ENCODE peak calls at places on chromosomes 2 and 18, in seven cellular contexts. G is upper lobe of right lung, J is suprapubic skin, F is endothelial cell of umbilical vein, P is fibroblast of lung, S is body of pancreas, Y is endodermal cell. X is an unnamed sample.

GRCh38 chr2:234981197-234982095 is 29.6 kb downstream of the SH3BP4 start:
- DNase-seq in G (no peak), Y (peak; percentile 89), P (peak; percentile 94), J (no peak), F (peak; percentile 99), S (peak; percentile 71), X (peak; percentile 89)

GRCh38 chr2:150080115-150080514 is 407.4 kb downstream of the RND3 start:
- DNase-seq in G (no peak), P (peak; percentile 45), S (no peak), J (no peak), Y (no peak), F (peak; percentile 51), X (no peak)

GRCh38 chr2:174924061-174924693 is 81.0 kb downstream of the CHN1 start:
- DNase-seq in S (no peak), Y (no peak), P (no peak), G (no peak), F (no peak), J (no peak), X (no peak)

GRCh38 chr18:79904357-79905147 is 46.9 kb downstream of the SLC66A2 start:
- DNase-seq in P (no peak), J (peak; percentile 70), Y (no peak), S (peak; percentile 5), G (peak; percentile 52), F (no peak), X (no peak)

GRCh38 chr18:13613591-13614317 is 112.6 kb downstream of the FAM210A start:
- DNase-seq in F (no peak), Y (no peak), J (no peak), G (no peak), P (no peak), S (no peak), X (no peak)

GRCh38 chr2:164625378-164625971 is 4.2 kb upstream of the GRB14 start:
- DNase-seq in S (no peak), F (peak; percentile 53), J (no peak), P (no peak), Y (no peak), G (no peak), X (no peak)

GRCh38 chr2:54469484-54470053 is 13.4 kb downstream of the SPTBN1 start:
- DNase-seq in Y (peak; percentile 65), G (no peak), P (no peak), J (no peak), S (no peak), F (peak; percentile 52), X (no peak)

GRCh38 chr2:18550383-18550905 is 10.0 kb downstream of the RDH14 start:
- DNase-seq in Y (no peak), J (no peak), S (no peak), F (no peak), P (no peak), G (no peak), X (no peak)

GRCh38 chr2:234490239-234491074 is 6.4 kb downstream of the ARL4C start:
- DNase-seq in J (no peak), F (no peak), S (no peak), G (no peak), P (no peak), Y (no peak), X (no peak)

GRCh38 chr2:57549642-57550102 is 496.9 kb upstream of the VRK2 start:
- DNase-seq in G (no peak), F (no peak), P (no peak), Y (no peak), J (no peak), S (no peak), X (no peak)

GRCh38 chr2:183001948-183002347 is 36.3 kb downstream of the NCKAP1 start:
- DNase-seq in S (no peak), Y (no peak), P (no peak), F (no peak), J (no peak), G (no peak), X (no peak)

GRCh38 chr2:182744490-182744889 is 28.4 kb downstream of the DNAJC10 start:
- DNase-seq in G (no peak), P (peak; percentile 13), F (no peak), Y (no peak), S (no peak), J (no peak), X (no peak)

GRCh38 chr2:199463000-199463692 is 5.4 kb upstream of the SATB2 start:
- DNase-seq in J (peak; percentile 84), S (peak; percentile 78), Y (peak; percentile 95), F (peak; percentile 30), P (peak; percentile 53), G (peak; percentile 88), X (no peak)

GRCh38 chr18:28115149-28115550 is 61.8 kb downstream of the CDH2 start:
- DNase-seq in G (no peak), S (no peak), J (no peak), F (peak; percentile 66), P (peak; percentile 53), Y (peak; percentile 69), X (no peak)

GRCh38 chr2:149928026-149928425 is 340.5 kb upstream of the MMADHC start:
- DNase-seq in J (no peak), S (no peak), P (no peak), G (no peak), Y (no peak), F (no peak), X (no peak)

GRCh38 chr2:178404380-178404767 is 46.6 kb downstream of the PRKRA start:
- DNase-seq in F (peak; percentile 92), G (no peak), J (no peak), P (peak; percentile 78), Y (no peak), S (no peak), X (no peak)

GRCh38 chr18:46335551-46336059 is 231.4 kb downstream of the HAUS1 start:
- DNase-seq in F (no peak), S (no peak), J (no peak), Y (peak; percentile 88), G (peak; percentile 23), P (no peak), X (no peak)

GRCh38 chr18:31445908-31446307 is 1.6 kb upstream of the DSG3 start:
- DNase-seq in J (no peak), G (no peak), F (no peak), P (no peak), Y (no peak), S (no peak), X (no peak)

GRCh38 chr2:47964722-47965434 is 58.6 kb upstream of the FBXO11 start:
- DNase-seq in F (no peak), Y (no peak), G (no peak), S (peak; percentile 28), J (no peak), P (no peak), X (no peak)

GRCh38 chr18:9681217-9681616 is 26.9 kb upstream of the RAB31 start:
- DNase-seq in F (no peak), J (no peak), Y (no peak), P (no peak), G (no peak), S (no peak), X (no peak)

GRCh38 chr2:195613922-195614321 is 43.1 kb upstream of the SLC39A10 start:
- DNase-seq in G (no peak), Y (no peak), J (no peak), S (no peak), F (peak; percentile 73), P (peak; percentile 77), X (no peak)

GRCh38 chr2:10323535-10323934 is 20.8 kb downstream of the HPCAL1 start:
- DNase-seq in G (no peak), P (no peak), Y (no peak), S (no peak), J (no peak), F (no peak), X (no peak)
- H3K27ac ChIP-seq in G (no peak overlapping the region), P (no peak overlapping the region), Y (no peak overlapping the region), S (no peak overlapping the region), J (no peak overlapping the region), F (peak overlapping the region; percentile 80), X (no peak overlapping the region)

GRCh38 chr2:74841663-74842062 is 7.7 kb downstream of the HK2 start:
- DNase-seq in F (no peak), P (no peak), Y (no peak), S (no peak), G (no peak), J (no peak), X (no peak)

GRCh38 chr2:74834806-74835755 is 1.2 kb downstream of the HK2 start:
- DNase-seq in G (peak; percentile 88), Y (peak; percentile 95), S (peak; percentile 53), F (peak; percentile 30), J (no peak), P (peak; percentile 42), X (no peak)

GRCh38 chr2:74835831-74836674 is 2.1 kb downstream of the HK2 start:
- DNase-seq in F (peak; percentile 54), S (no peak), Y (peak; percentile 65), P (peak; percentile 56), J (no peak), G (no peak), X (no peak)

GRCh38 chr2:74833418-74834233 is at the start of gene HK2:
- DNase-seq in Y (peak; percentile 93), F (peak; percentile 85), J (peak; percentile 87), S (peak; percentile 88), G (peak; percentile 94), P (peak; percentile 81), X (peak; percentile 88)

GRCh38 chr2:74836675-74837401 is 2.9 kb downstream of the HK2 start:
- DNase-seq in F (no peak), S (no peak), P (no peak), J (no peak), Y (peak; percentile 77), G (no peak), X (no peak)
- TF ChIP-seq CTCF in F (no peak), S (no peak), P (no peak), J (no peak), Y (peak; percentile 16), G (no peak), X (no peak)

GRCh38 chr2:42723465-42723864 is 40.5 kb downstream of the OXER1 start:
- DNase-seq in S (no peak), J (no peak), G (no peak), P (no peak), Y (no peak), F (no peak), X (no peak)

GRCh38 chr2:42721898-42722297 is 42.0 kb downstream of the OXER1 start:
- DNase-seq in F (no peak), P (no peak), J (no peak), G (no peak), Y (no peak), S (peak; percentile 38), X (no peak)

GRCh38 chr2:42726680-42727079 is 37.3 kb downstream of the OXER1 start:
- DNase-seq in J (no peak), P (no peak), G (no peak), Y (no peak), S (no peak), F (no peak), X (no peak)

GRCh38 chr2:42722328-42723190 is 41.4 kb downstream of the OXER1 start:
- DNase-seq in S (peak; percentile 86), P (peak; percentile 88), G (peak; percentile 69), Y (peak; percentile 74), J (no peak), F (peak; percentile 80), X (no peak)

DNA sequence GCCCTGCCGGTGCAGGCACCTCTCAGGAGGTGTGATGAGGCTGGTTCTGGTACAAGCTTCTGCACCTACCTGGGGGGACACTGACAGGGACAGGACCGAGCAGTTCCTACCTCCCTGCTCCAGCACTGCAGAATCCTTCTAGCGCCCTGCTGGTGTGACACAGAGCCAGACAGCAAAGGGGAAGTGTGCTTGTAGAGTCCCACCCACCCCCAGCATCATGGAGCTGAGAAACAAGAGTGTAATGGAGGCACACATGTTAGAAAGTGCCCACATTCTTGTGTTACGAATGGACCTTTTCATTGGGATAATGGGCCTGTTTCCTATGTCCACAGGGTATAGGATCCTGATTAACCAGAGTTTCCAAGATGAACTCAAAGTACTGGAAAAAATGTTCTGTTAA is 38.3 kb downstream of the OXER1 start:
- DNase-seq in F (no peak), J (no peak), Y (no peak), G (no peak), S (no peak), P (no peak), X (no peak)
- H3K4me3 ChIP-seq in F (no peak overlapping the region), J (no peak overlapping the region), Y (no peak overlapping the region), G (no peak overlapping the region), S (no peak overlapping the region), P (no peak overlapping the region), X (no peak overlapping the region)

GRCh38 chr2:38922389-38922788 is 32.7 kb downstream of the ARHGEF33 start:
- DNase-seq in F (no peak), S (no peak), P (no peak), Y (no peak), G (no peak), J (no peak), X (no peak)
- H3K27ac ChIP-seq in F (no peak overlapping the region), S (no peak overlapping the region), P (no peak overlapping the region), Y (no peak overlapping the region), G (no peak overlapping the region), J (no peak overlapping the region), X (no peak overlapping the region)

X was measured in coronary artery.